ENCODE peak calls at places on chromosomes 11 and 22, in six cellular contexts. Y is breast epithelium, I is upper lobe of right lung, H is WTC11, V is fibroblast of villous mesenchyme, Q is dorsolateral prefrontal cortex. N is an unnamed sample.

GRCh38 chr11:35853871-35854270 is 90.0 kb upstream of the LDLRAD3 start:
- DNase-seq in Y (no peak), I (no peak), H (no peak), V (no peak), Q (peak; percentile 61), N (no peak)

GRCh38 chr11:101718406-101718805 is 134.6 kb upstream of the TRPC6 start:
- DNase-seq in Y (no peak), I (no peak), H (no peak), V (peak; percentile 88), Q (no peak), N (no peak)

GRCh38 chr11:89405629-89406028 is 85.5 kb downstream of the NOX4 start:
- DNase-seq in Y (no peak), I (no peak), H (no peak), V (peak; percentile 1), Q (no peak), N (no peak)

GRCh38 chr11:62535802-62536201 is 10.8 kb downstream of the AHNAK start:
- DNase-seq in Y (no peak), I (no peak), H (no peak), V (no peak), Q (no peak), N (no peak)

GRCh38 chr11:36073411-36074203 is 129.7 kb downstream of the LDLRAD3 start:
- DNase-seq in Y (no peak), I (no peak), H (no peak), V (peak; percentile 94), Q (peak; percentile 74), N (no peak)

GRCh38 chr22:35894937-35895708 is 133.5 kb downstream of the RBFOX2 start:
- DNase-seq in Y (peak; percentile 45), I (no peak), H (no peak), V (peak; percentile 92), Q (no peak), N (no peak)

GRCh38 chr11:72511393-72512047 is 77.2 kb upstream of the CLPB start:
- DNase-seq in Y (no peak), I (no peak), H (no peak), V (no peak), Q (no peak), N (no peak)

GRCh38 chr22:42560781-42561180 is 7.0 kb downstream of the SERHL2 start:
- DNase-seq in Y (no peak), I (no peak), H (peak; percentile 45), V (no peak), Q (no peak), N (no peak)

GRCh38 chr11:35056391-35057093 is 82.4 kb upstream of the CD44 start:
- DNase-seq in Y (no peak), I (no peak), H (no peak), V (no peak), Q (no peak), N (no peak)

GRCh38 chr11:64120951-64121569 is 44.9 kb downstream of the MACROD1 start:
- DNase-seq in Y (peak; percentile 49), I (no peak), H (no peak), V (peak; percentile 34), Q (no peak), N (no peak)

GRCh38 chr11:19919050-19919561 is 206.5 kb downstream of the NAV2 start:
- DNase-seq in Y (peak; percentile 76), I (peak; percentile 80), H (no peak), V (peak; percentile 85), Q (no peak), N (no peak)

GRCh38 chr11:93967258-93967657 is 53.9 kb upstream of the HEPHL1 start:
- DNase-seq in Y (no peak), I (no peak), H (no peak), V (peak; percentile 14), Q (no peak), N (no peak)

GRCh38 chr11:45142241-45142885 is 4.1 kb upstream of the PRDM11 start:
- DNase-seq in Y (no peak), I (peak; percentile 8), H (no peak), V (no peak), Q (no peak), N (peak; percentile 64)

GRCh38 chr11:501001-501682 is 5.9 kb downstream of the RNH1 start:
- DNase-seq in Y (no peak), I (no peak), H (no peak), V (no peak), Q (no peak), N (no peak)
- TF ChIP-seq CTCF in Y (no peak), I (no peak), H (no peak), V (no peak), Q (no peak), N (no peak)

DNA sequence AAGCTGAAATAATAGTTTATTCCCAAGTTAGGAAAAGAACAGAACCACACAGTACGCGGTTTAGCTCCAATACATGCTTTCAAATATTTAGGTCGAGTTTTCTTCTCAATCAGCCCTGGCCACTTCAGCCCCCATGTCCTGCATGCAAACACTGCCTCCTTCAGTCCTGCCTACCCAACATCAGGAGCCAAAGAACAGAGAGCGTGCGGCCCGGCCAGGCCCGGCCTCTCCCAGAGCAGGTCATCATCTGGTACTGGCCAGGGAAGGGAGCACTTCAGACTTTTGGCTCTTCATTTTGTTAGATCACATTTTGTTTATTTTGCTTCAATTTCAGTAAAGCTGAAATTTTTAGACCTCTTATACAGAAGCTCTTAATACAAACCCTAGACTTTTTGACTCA is 6.7 kb downstream of the BRD1 start:
- DNase-seq in Y (no peak), I (no peak), H (no peak), V (no peak), Q (no peak), N (no peak)
- TF ChIP-seq CTCF in Y (no peak), I (no peak), H (no peak), V (no peak), Q (no peak), N (no peak)

GRCh38 chr11:1625541-1625940 is 3.6 kb upstream of the KRTAP5-4 start:
- DNase-seq in Y (no peak), I (no peak), H (no peak), V (no peak), Q (no peak), N (no peak)
- TF ChIP-seq CTCF in Y (no peak), I (no peak), H (no peak), V (no peak), Q (no peak), N (no peak)

DNA sequence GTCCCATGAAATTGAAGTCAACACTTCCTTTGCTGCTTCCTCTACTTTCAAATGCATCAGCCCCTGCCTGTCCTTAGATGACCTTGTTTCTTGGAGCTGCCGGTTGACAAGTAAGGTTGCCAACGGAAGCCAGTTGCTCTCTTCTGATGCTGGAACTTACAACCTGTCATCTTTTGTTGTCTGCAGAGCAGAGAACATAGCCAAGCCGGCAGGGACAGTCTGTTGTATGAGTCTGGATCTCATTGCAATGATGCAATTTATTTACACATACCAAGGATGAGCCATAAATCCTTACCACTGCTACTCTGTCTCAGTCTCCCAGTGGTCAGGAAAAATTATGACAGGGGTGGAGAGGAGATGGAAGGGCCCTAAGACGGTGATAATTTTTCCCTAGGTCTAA is 151.4 kb downstream of the BLID start:
- DNase-seq in Y (no peak), I (no peak), H (no peak), V (peak; percentile 74), Q (no peak), N (no peak)
- TF ChIP-seq CTCF in Y (no peak), I (no peak), H (no peak), V (no peak), Q (no peak), N (no peak)

GRCh38 chr11:131883332-131883731 is 512.9 kb downstream of the NTM start:
- DNase-seq in Y (no peak), I (no peak), H (no peak), V (no peak), Q (no peak), N (no peak)
- TF ChIP-seq CTCF in Y (no peak), I (no peak), H (peak; percentile 21), V (no peak), Q (no peak), N (no peak)

GRCh38 chr11:121445071-121445768 is 6.9 kb upstream of the SORL1 start:
- DNase-seq in Y (no peak), I (no peak), H (no peak), V (no peak), Q (no peak), N (no peak)

GRCh38 chr11:121448431-121448941 is 3.6 kb upstream of the SORL1 start:
- DNase-seq in Y (no peak), I (no peak), H (no peak), V (no peak), Q (no peak), N (no peak)

GRCh38 chr11:121449123-121449522 is 3.0 kb upstream of the SORL1 start:
- DNase-seq in Y (no peak), I (no peak), H (no peak), V (no peak), Q (no peak), N (no peak)

GRCh38 chr11:121444508-121444907 is 7.6 kb upstream of the SORL1 start:
- DNase-seq in Y (no peak), I (no peak), H (no peak), V (no peak), Q (no peak), N (no peak)

GRCh38 chr11:121446752-121447156 is 5.4 kb upstream of the SORL1 start:
- DNase-seq in Y (no peak), I (no peak), H (no peak), V (peak; percentile 24), Q (no peak), N (no peak)
- TF ChIP-seq CTCF in Y (no peak), I (peak; percentile 6), H (no peak), V (peak; percentile 36), Q (no peak), N (peak; percentile 42)

DNA sequence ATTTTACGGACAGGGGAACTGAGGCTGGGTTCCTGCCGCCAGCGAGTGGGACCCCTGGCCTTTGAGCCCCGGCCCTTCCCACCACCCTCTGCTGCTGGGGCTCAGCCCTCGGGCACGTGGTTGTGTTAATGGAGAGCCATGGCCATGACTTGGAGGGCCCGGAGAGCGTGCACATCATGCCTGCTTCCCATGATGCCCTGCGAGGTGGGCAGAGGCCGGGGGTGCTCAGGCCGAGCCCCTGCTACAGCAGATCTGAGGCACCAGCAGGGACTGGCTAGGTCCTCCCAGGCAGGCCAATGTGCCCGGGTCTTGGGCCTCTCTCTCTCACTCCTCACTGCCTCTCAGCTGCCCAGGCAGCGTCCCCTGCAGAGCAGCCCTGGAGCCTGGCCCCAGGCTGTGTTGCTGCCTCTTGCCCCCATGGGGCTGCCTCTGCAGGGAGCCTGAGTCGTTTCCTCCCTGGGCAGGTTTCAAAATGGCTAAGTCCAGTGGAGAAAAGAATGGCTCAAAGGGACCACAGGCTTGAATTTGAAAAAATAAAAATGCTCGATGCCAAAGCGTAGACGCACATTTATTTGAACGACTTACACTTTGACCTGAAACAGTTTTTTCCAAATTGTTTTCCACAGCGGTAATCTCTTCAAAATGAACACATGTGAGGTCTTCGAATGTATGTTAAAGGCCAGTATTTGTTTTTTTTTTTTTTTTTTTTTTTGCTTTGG is 72.6 kb upstream of the CLDN5 start:
- DNase-seq in Y (no peak), I (no peak), H (no peak), V (no peak), Q (no peak), N (no peak)
- TF ChIP-seq CTCF in Y (no peak), I (no peak), H (no peak), V (no peak), Q (no peak), N (no peak)